ENCODE peak calls at places on chromosomes 6 and 20, in four cellular contexts. O, X, B and Q are unnamed samples.

GRCh38 chr6:165468836-165469235 is 159.4 kb upstream of the C6orf118 start:
- DNase-seq in O (no peak), X (no peak), B (peak), Q (no peak)

GRCh38 chr6:46422619-46423018 is 68.6 kb downstream of the RCAN2 start:
- DNase-seq in O (no peak), X (no peak), B (no peak), Q (no peak)

GRCh38 chr6:73394577-73395354 is at the start of gene DDX43:
- DNase-seq in O (no peak), X (no peak), B (peak), Q (peak)

GRCh38 chr6:160101262-160102205 is 20.1 kb upstream of the SLC22A1 start:
- DNase-seq in O (no peak), X (no peak), B (peak), Q (no peak)

GRCh38 chr6:37283786-37284185 is 25.8 kb upstream of the TMEM217 start:
- DNase-seq in O (no peak), X (no peak), B (peak), Q (no peak)

GRCh38 chr6:42729731-42730130 is 7.3 kb upstream of the PRPH2 start:
- DNase-seq in O (peak), X (no peak), B (peak), Q (no peak)

GRCh38 chr6:158758464-158758863 is 60.7 kb downstream of the EZR start:
- DNase-seq in O (no peak), X (no peak), B (peak), Q (no peak)

GRCh38 chr6:109865968-109866367 is 112.1 kb upstream of the GPR6 start:
- DNase-seq in O (no peak), X (no peak), B (no peak), Q (peak)

GRCh38 chr6:12295558-12296254 is 5.5 kb downstream of the EDN1 start:
- DNase-seq in O (no peak), X (no peak), B (no peak), Q (no peak)

GRCh38 chr6:137804647-137805046 is 62.4 kb upstream of the TNFAIP3 start:
- DNase-seq in O (no peak), X (no peak), B (peak), Q (no peak)

GRCh38 chr6:55882731-55883595 is 7.6 kb upstream of the BMP5 start:
- DNase-seq in O (peak), X (no peak), B (peak), Q (no peak)

GRCh38 chr6:112232845-112233256 is 21.5 kb downstream of the LAMA4 start:
- DNase-seq in O (peak), X (no peak), B (peak), Q (no peak)

GRCh38 chr20:49559411-49560081 is 8.4 kb downstream of the PTGIS start:
- DNase-seq in O (peak), X (no peak), B (peak), Q (no peak)

GRCh38 chr6:64330694-64331309 is 695.2 kb downstream of the PHF3 start:
- DNase-seq in O (no peak), X (no peak), B (peak), Q (peak)

GRCh38 chr20:8933391-8933807 is 135.5 kb upstream of the PLCB4 start:
- DNase-seq in O (no peak), X (no peak), B (peak), Q (no peak)

GRCh38 chr6:168355716-168356522 is 36.3 kb upstream of the DACT2 start:
- DNase-seq in O (no peak), X (peak), B (peak), Q (no peak)

GRCh38 chr6:41092421-41093140 is 19.8 kb downstream of the NFYA start:
- DNase-seq in O (peak), X (no peak), B (peak), Q (peak)

GRCh38 chr6:53767941-53768340 is 26.9 kb upstream of the LRRC1 start:
- DNase-seq in O (no peak), X (no peak), B (no peak), Q (no peak)